ENCODE peak calls at places on chromosomes 7 and 10, in six cellular contexts. X is cardiac muscle cell, J is suprapubic skin, F is WERI-Rb-1, N is transverse colon, Z is mammary epithelial cell. R is an unnamed sample.
A peak's percentile ranks its signal among the peaks of the same experiment; 100 is the strongest.

GRCh38 chr7:154862153-154862791 is 140.7 kb downstream of the PAXIP1 start:
- DNase-seq in X (no peak), N (no peak), F (no peak), Z (no peak), J (no peak), R (no peak)

GRCh38 chr7:33905389-33906032 is at the start of gene BMPER:
- DNase-seq in J (no peak), F (peak; percentile 72), X (peak; percentile 92), N (peak; percentile 13), Z (peak; percentile 37), R (peak; percentile 36)

GRCh38 chr10:90871279-90871760 is 454 bp upstream of the RPP30 start:
- DNase-seq in F (peak; percentile 67), J (no peak), X (peak; percentile 78), N (peak; percentile 21), Z (peak; percentile 64), R (no peak)

GRCh38 chr7:145643981-145644380 is 472.6 kb upstream of the CNTNAP2 start:
- DNase-seq in J (no peak), F (no peak), X (no peak), N (no peak), Z (no peak), R (no peak)

GRCh38 chr10:128080641-128081040 is 45.6 kb downstream of the MKI67 start:
- DNase-seq in N (no peak), X (no peak), F (no peak), Z (no peak), J (no peak), R (peak; percentile 19)

GRCh38 chr10:59435707-59436106 is 73.4 kb upstream of the FAM13C start:
- DNase-seq in J (no peak), X (no peak), N (no peak), Z (no peak), F (no peak), R (no peak)

GRCh38 chr7:93890041-93890463 is 501 bp downstream of the TFPI2 start:
- DNase-seq in J (peak; percentile 63), N (no peak), Z (peak; percentile 71), F (peak; percentile 19), X (peak; percentile 60), R (peak; percentile 21)

GRCh38 chr10:103980246-103980906 is 13.4 kb downstream of the SLK start:
- DNase-seq in N (no peak), Z (no peak), F (no peak), X (no peak), J (no peak), R (no peak)

GRCh38 chr10:127279334-127279774 is 83.0 kb upstream of the INSYN2A start:
- DNase-seq in X (no peak), Z (no peak), F (no peak), J (no peak), N (no peak), R (no peak)

GRCh38 chr7:14195896-14196295 is 206.4 kb upstream of the ETV1 start:
- DNase-seq in J (no peak), F (no peak), X (no peak), N (no peak), Z (no peak), R (no peak)

GRCh38 chr10:95588025-95588424 is 26.9 kb upstream of the SORBS1 start:
- DNase-seq in F (no peak), Z (peak; percentile 36), N (peak; percentile 41), J (no peak), X (no peak), R (no peak)

GRCh38 chr7:50648570-50649169 is 83.5 kb upstream of the DDC start:
- DNase-seq in N (no peak), X (no peak), F (no peak), J (no peak), Z (no peak), R (no peak)

GRCh38 chr7:132073920-132074589 is 502.2 kb downstream of the PLXNA4 start:
- DNase-seq in F (no peak), Z (no peak), N (no peak), J (no peak), X (no peak), R (no peak)

GRCh38 chr7:137718360-137718759 is 128.4 kb downstream of the DGKI start:
- DNase-seq in N (no peak), F (no peak), Z (no peak), X (no peak), J (no peak), R (no peak)

GRCh38 chr7:150337659-150338081 is 3.8 kb downstream of the RARRES2 start:
- DNase-seq in Z (no peak), J (no peak), N (peak; percentile 44), X (no peak), F (no peak), R (no peak)

GRCh38 chr10:103663802-103664201 is 170.3 kb downstream of the NEURL1 start:
- DNase-seq in J (no peak), X (no peak), N (no peak), Z (no peak), F (no peak), R (peak; percentile 54)

GRCh38 chr10:36354633-36355032 is 712.5 kb upstream of the FZD8 start:
- DNase-seq in Z (no peak), F (no peak), J (no peak), N (no peak), X (no peak), R (no peak)

GRCh38 chr7:142784096-142784495 is 13.3 kb downstream of the PRSS2 start:
- DNase-seq in X (no peak), Z (no peak), J (no peak), F (no peak), N (no peak), R (no peak)

GRCh38 chr10:107091126-107091525 is 73.4 kb downstream of the SORCS1 start:
- DNase-seq in X (no peak), Z (no peak), J (no peak), F (peak; percentile 85), N (no peak), R (no peak)

GRCh38 chr10:24272374-24272773 is 63.4 kb downstream of the KIAA1217 start:
- DNase-seq in Z (no peak), X (no peak), N (no peak), F (no peak), J (no peak), R (no peak)

GRCh38 chr7:66903360-66904062 is 17.5 kb upstream of the TMEM248 start:
- DNase-seq in J (no peak), N (no peak), X (no peak), Z (no peak), F (no peak), R (no peak)

GRCh38 chr7:106515321-106515720 is 145.6 kb downstream of the CCDC71L start:
- DNase-seq in F (no peak), Z (no peak), N (no peak), X (no peak), J (no peak), R (no peak)

GRCh38 chr7:55429835-55430499 is 64.8 kb downstream of the LANCL2 start:
- DNase-seq in F (no peak), N (no peak), X (no peak), J (no peak), Z (no peak), R (no peak)

GRCh38 chr7:55431898-55432297 is 66.8 kb downstream of the LANCL2 start:
- DNase-seq in J (no peak), X (no peak), N (peak; percentile 58), Z (no peak), F (no peak), R (no peak)

GRCh38 chr7:55432506-55432905 is 67.4 kb downstream of the LANCL2 start:
- DNase-seq in N (no peak), J (no peak), F (no peak), X (no peak), Z (no peak), R (no peak)

GRCh38 chr7:55435466-55435865 is 70.3 kb downstream of the LANCL2 start:
- DNase-seq in Z (no peak), X (no peak), N (no peak), J (no peak), F (no peak), R (no peak)

DNA sequence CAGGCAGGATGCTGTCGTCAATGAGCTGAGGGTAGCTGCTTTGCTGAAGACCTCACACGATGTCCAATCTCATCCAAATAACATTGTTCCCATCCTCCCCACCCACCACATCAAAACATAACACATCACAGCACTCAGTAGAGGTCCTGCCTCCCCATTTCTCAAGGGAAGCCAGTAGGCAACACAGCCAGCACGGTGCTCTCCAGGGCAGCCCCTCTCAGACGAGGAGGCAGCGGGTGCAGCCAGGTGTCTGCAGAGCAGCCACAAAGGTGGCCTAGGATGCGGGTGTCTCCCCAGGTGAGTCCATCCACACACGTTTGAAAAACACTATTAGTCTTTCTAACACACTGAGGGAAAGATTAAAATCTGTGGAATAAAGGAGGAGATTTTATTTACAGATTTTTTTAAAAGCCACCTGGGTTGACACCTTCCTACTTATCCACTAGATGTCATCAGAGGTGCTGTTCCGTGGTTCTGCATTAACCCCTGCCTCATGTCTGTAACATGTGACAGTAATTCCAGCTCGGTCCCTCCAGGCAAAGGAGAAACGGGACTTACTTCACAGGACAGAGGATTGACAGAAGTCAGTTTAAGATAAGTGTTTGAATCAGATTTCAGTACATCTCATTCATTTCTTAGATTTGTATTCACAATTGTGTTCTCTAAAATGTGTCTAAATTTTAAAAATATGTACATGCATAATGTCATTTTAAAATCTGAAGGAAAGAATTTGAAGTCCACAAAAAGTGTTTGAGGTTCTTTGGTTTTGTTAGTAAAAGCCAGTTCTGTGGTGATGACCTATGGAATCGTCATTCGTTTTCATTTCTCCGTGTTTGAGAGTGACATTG is 68.0 kb downstream of the LANCL2 start:
- DNase-seq in Z (peak; percentile 42), F (peak; percentile 69), X (peak; percentile 52), N (no peak), J (no peak), R (no peak)
- H3K27ac ChIP-seq in Z (no peak overlapping the region), F (no peak overlapping the region), X (no peak overlapping the region), N (peak overlapping the region; percentile 65), J (no peak overlapping the region), R (no peak overlapping the region)

DNA sequence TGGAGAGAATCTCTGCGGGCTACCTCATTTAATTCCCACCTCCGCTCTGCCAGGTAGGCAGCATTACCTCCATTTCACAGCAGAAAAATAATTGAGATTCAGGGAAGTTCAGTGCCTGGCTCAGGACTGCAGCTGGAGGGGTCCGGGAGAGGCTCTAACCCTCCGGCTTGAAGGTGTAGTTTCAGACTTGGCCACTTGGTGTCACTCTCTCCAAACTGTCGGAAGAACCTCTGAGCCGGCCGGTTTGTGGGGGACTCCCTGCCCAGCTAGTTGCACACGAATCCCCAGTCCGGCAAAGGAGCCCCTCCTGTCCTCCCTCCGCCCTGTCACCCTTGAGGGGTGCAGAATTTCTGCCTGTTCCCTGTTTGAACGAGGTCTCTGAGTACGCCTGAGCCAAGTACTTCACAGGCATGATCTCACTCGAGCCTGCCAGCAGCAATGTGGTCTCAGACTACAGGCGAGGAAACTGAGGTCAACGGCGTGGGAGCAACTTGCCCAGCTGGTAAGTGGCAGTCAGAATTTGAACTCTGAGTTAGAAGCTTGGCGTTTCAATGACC is 144.7 kb upstream of the ZNF716 start:
- DNase-seq in X (no peak), Z (no peak), F (peak; percentile 9), N (no peak), J (no peak), R (no peak)
- TF ChIP-seq CTCF in X (no peak), Z (peak; percentile 7), F (peak; percentile 55), N (no peak), J (no peak), R (peak; percentile 25)

DNA sequence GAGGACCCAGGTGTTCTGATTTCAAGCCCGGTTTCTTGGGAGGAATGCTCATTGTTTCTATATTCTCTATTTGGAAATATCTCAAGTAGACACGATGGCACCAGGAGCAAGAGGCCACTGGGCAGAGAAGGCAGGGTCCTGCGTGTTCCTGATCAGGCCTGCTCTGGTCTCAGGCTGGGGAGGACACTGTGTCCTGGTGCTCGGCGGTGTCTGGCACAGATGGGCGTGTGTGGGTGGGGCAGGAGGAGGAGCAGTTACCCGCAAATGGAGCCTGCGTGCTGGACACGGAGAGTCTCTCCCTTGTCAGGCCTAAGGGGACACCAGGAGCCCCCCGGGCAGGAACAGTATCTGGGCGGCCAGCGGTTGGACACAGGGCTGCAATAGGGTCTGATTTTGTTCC is 25.9 kb upstream of the GOLGA7B start:
- DNase-seq in F (no peak), Z (no peak), N (peak; percentile 21), J (no peak), X (no peak), R (no peak)
- H3K27ac ChIP-seq in F (no peak overlapping the region), Z (no peak overlapping the region), N (no peak overlapping the region), J (no peak overlapping the region), X (no peak overlapping the region), R (no peak overlapping the region)

GRCh38 chr7:155884225-155885161 is 72.2 kb upstream of the SHH start:
- DNase-seq in F (no peak), J (peak; percentile 22), X (no peak), N (no peak), Z (no peak), R (peak; percentile 18)
- TF ChIP-seq CTCF in F (no peak), J (no peak), X (no peak), N (no peak), Z (no peak), R (no peak)

R was measured in upper lobe of left lung.